ENCODE peak calls at places on chromosomes 4 and X, in six cellular contexts. N is tibial nerve, E is K562, B is NB4, Q is GM12891, W is ovary. S is an unnamed sample.

GRCh38 chr4:111849726-111850284 is 295.4 kb upstream of the FAM241A start:
- DNase-seq in E (no peak), N (no peak), B (no peak), Q (no peak), W (no peak), S (no peak)

GRCh38 chrX:149497626-149498025 is 7.5 kb downstream of the IDS start:
- DNase-seq in B (no peak), N (no peak), W (no peak), Q (no peak), E (no peak), S (peak; percentile 26)

GRCh38 chrX:83845397-83845796 is 15.5 kb upstream of the CYLC1 start:
- DNase-seq in Q (no peak), B (peak; percentile 44), N (no peak), W (no peak), E (peak; percentile 12), S (peak; percentile 0)

GRCh38 chrX:39729834-39730670 is 367.7 kb downstream of the BCOR start:
- DNase-seq in N (no peak), Q (no peak), W (no peak), E (no peak), B (peak; percentile 81), S (no peak)

GRCh38 chrX:105483011-105483410 is 262.5 kb upstream of the TEX13A start:
- DNase-seq in E (no peak), Q (no peak), W (no peak), N (no peak), B (no peak), S (no peak)

GRCh38 chrX:19705196-19705769 is 182.1 kb downstream of the SH3KBP1 start:
- DNase-seq in B (no peak), W (no peak), N (no peak), Q (no peak), E (no peak), S (no peak)

GRCh38 chr4:38925492-38926418 is 58.1 kb downstream of the FAM114A1 start:
- DNase-seq in Q (no peak), N (no peak), B (no peak), E (no peak), W (no peak), S (no peak)

GRCh38 chr4:54165438-54165837 is 63.7 kb upstream of the PDGFRA start:
- DNase-seq in N (no peak), B (no peak), E (no peak), Q (no peak), W (no peak), S (peak; percentile 58)

GRCh38 chrX:132887569-132887968 is 70.9 kb downstream of the HS6ST2 start:
- DNase-seq in B (no peak), N (no peak), W (no peak), Q (no peak), E (no peak), S (no peak)

GRCh38 chr4:153521995-153522799 is 56.0 kb downstream of the TMEM131L start:
- DNase-seq in E (no peak), B (peak; percentile 54), N (no peak), Q (no peak), W (no peak), S (no peak)

GRCh38 chrX:71935542-71935941 is 24.9 kb downstream of the NHSL2 start:
- DNase-seq in W (no peak), N (peak; percentile 50), Q (no peak), B (no peak), E (no peak), S (no peak)

GRCh38 chr4:155543126-155543765 is 123.4 kb upstream of the GUCY1A1 start:
- DNase-seq in Q (no peak), B (no peak), E (no peak), W (no peak), N (no peak), S (peak; percentile 2)

GRCh38 chrX:7147431-7147977 is at the start of gene STS:
- DNase-seq in B (peak; percentile 58), W (peak; percentile 73), E (no peak), N (peak; percentile 4), Q (no peak), S (no peak)

GRCh38 chrX:14489437-14489836 is 39.9 kb upstream of the GLRA2 start:
- DNase-seq in B (no peak), E (no peak), Q (no peak), W (no peak), N (no peak), S (no peak)

GRCh38 chr4:149961876-149962597 is 116.2 kb upstream of the DCLK2 start:
- DNase-seq in B (no peak), Q (no peak), W (no peak), E (no peak), N (no peak), S (no peak)

GRCh38 chr4:126445596-126445995 is 1130.8 kb downstream of the FAT4 start:
- DNase-seq in B (no peak), W (no peak), Q (no peak), N (no peak), E (no peak), S (no peak)

GRCh38 chr4:25856756-25857155 is 6.0 kb downstream of the SEL1L3 start:
- DNase-seq in N (no peak), B (no peak), E (no peak), Q (no peak), W (no peak), S (no peak)

GRCh38 chrX:140918398-140919043 is 83.9 kb upstream of the SPANXB1 start:
- DNase-seq in E (peak; percentile 14), N (no peak), W (no peak), Q (no peak), B (peak; percentile 61), S (peak; percentile 5)

GRCh38 chr4:69999420-69999819 is 3.7 kb downstream of the STATH start:
- DNase-seq in W (no peak), E (no peak), Q (no peak), N (no peak), B (no peak), S (no peak)

GRCh38 chr4:52957220-52957686 is 95.1 kb downstream of the RASL11B start:
- DNase-seq in E (no peak), Q (no peak), B (no peak), N (no peak), W (no peak), S (no peak)

DNA sequence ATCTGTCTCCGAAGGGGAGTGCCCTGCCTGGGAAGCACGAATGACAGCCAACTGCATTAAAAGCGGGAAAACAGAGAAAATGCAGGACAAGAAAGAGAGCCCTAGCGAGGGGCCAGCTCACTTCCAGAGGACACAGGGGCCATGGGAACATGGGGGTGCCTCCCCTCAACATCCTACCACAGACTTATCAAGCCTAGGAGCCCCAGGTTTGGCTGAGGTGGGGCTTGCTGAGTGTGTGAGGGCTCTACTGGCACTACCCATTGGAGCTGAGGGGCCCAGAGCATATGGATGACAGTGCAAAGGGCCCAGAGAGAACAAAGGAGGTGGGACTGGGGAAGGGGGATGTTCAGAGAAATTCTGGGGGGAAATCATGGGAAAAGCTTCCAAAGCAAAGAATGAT is 101.8 kb downstream of the PJA1 start:
- DNase-seq in Q (no peak), N (no peak), E (no peak), W (no peak), B (no peak), S (no peak)
- TF ChIP-seq POLR2A in Q (no peak), N (no peak), E (no peak), W (no peak), B (no peak), S (no peak)

DNA sequence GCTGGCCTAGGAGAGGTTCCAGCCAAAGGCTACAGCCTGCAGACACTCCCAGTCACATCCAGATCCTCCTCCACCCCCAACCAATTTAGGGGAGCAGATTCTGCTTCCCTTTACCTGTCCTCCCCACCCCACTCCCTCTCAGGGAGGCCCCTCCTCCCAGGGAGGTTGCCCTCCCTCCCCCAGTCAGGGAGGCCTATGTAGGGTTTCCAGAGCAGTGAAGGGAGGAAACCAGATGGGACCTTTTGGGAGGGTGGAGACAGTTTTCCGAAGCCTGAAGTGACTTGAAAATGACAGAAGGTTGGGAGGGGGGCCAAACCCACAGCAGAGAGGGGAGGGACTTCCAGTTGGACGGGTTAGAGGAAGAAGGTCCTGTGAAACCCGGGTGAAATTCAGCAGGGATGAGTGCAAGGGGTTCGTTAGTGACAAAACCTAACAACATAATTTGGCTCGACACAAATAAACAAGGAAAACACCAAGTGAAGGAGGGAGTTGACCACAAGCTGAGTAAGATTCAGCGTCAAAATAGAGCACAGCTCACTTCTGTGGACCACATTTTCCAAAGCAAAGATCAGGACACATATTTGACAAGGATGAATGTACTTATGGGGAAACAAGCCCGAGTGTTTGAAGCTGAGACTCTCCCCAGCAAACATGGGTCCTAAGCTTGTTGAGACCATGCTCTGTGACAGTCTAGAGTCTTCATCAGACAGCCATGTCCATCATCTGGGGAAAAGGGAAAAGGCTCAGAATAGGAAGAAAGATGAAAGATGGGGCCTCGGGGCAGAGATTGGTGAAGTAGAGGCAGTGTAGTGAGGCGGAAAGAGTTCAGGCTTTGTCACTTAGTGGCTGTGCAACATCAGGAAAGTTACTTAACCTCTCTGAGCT is 46.4 kb downstream of the PRPS1 start:
- DNase-seq in Q (no peak), N (peak; percentile 81), B (peak; percentile 94), E (peak; percentile 31), W (no peak), S (no peak)
- TF ChIP-seq POLR2A in Q (no peak), N (peak; percentile 49), B (no peak), E (no peak), W (no peak), S (no peak)

GRCh38 chr4:78220283-78220682 is 163.2 kb downstream of the FRAS1 start:
- DNase-seq in B (no peak), W (no peak), E (no peak), Q (no peak), N (no peak), S (no peak)

GRCh38 chr4:78217557-78217956 is 160.4 kb downstream of the FRAS1 start:
- DNase-seq in N (no peak), W (no peak), B (no peak), E (no peak), Q (no peak), S (no peak)

GRCh38 chr4:78218260-78218659 is 161.1 kb downstream of the FRAS1 start:
- DNase-seq in N (no peak), E (no peak), W (no peak), B (no peak), Q (no peak), S (no peak)

GRCh38 chr4:78222575-78223186 is 165.6 kb downstream of the FRAS1 start:
- DNase-seq in B (no peak), N (no peak), W (no peak), E (no peak), Q (no peak), S (no peak)

GRCh38 chr4:78219825-78220224 is 162.7 kb downstream of the FRAS1 start:
- DNase-seq in B (no peak), Q (no peak), N (no peak), W (no peak), E (no peak), S (no peak)
- TF ChIP-seq POLR2A in B (no peak), Q (no peak), N (no peak), W (no peak), E (no peak), S (no peak)

GRCh38 chr4:94454405-94454804 is 2.7 kb downstream of the PDLIM5 start:
- DNase-seq in Q (no peak), N (no peak), E (no peak), B (no peak), W (no peak), S (no peak)

GRCh38 chr4:94459462-94460161 is 7.9 kb downstream of the PDLIM5 start:
- DNase-seq in Q (no peak), W (no peak), B (no peak), N (no peak), E (no peak), S (no peak)

GRCh38 chr4:94458682-94459081 is 6.9 kb downstream of the PDLIM5 start:
- DNase-seq in N (no peak), W (no peak), E (no peak), Q (no peak), B (no peak), S (no peak)

GRCh38 chr4:94455081-94455480 is 3.3 kb downstream of the PDLIM5 start:
- DNase-seq in W (peak; percentile 39), N (peak; percentile 23), E (no peak), Q (no peak), B (no peak), S (no peak)

GRCh38 chr4:94457692-94458106 is 6.0 kb downstream of the PDLIM5 start:
- DNase-seq in N (no peak), W (no peak), B (no peak), Q (no peak), E (no peak), S (no peak)
- TF ChIP-seq POLR2A in N (no peak), W (no peak), B (no peak), Q (no peak), E (no peak), S (no peak)

S was measured in H54.